ENCODE peak calls at places on chromosomes 16 and 17, in six cellular contexts. E is hypothalamus, R is EL, V is left cardiac atrium, F is OCI-LY7, I is kidney glomerular epithelial cell. K is an unnamed sample.

GRCh38 chr17:35747540-35748017 is 5.5 kb downstream of the GAS2L2 start:
- DNase-seq in F (peak; percentile 79), I (peak; percentile 59), V (peak; percentile 81), E (peak; percentile 63), R (peak; percentile 78), K (peak; percentile 83)

GRCh38 chr17:42784361-42784760 is 4.0 kb downstream of the WNK4 start:
- DNase-seq in E (no peak), I (no peak), V (no peak), R (no peak), F (no peak), K (no peak)

GRCh38 chr17:64150237-64151015 is 20.5 kb upstream of the ERN1 start:
- DNase-seq in I (no peak), V (no peak), R (peak; percentile 23), E (no peak), F (no peak), K (no peak)

GRCh38 chr17:80637286-80637703 is 92.7 kb downstream of the RPTOR start:
- DNase-seq in R (no peak), E (no peak), F (no peak), I (no peak), V (no peak), K (no peak)

GRCh38 chr17:27989046-27989445 is 53.4 kb upstream of the NLK start:
- DNase-seq in R (peak; percentile 34), I (no peak), V (no peak), E (no peak), F (no peak), K (no peak)

GRCh38 chr17:75898065-75898464 is 1.3 kb upstream of the TRIM65 start:
- DNase-seq in E (no peak), V (no peak), R (no peak), F (no peak), I (no peak), K (no peak)

GRCh38 chr16:79607587-79607986 is 7.0 kb upstream of the MAF start:
- DNase-seq in V (no peak), R (no peak), E (no peak), F (no peak), I (peak; percentile 55), K (peak; percentile 77)

GRCh38 chr16:85879975-85880831 is 18.8 kb upstream of the IRF8 start:
- DNase-seq in R (no peak), I (no peak), V (no peak), F (no peak), E (no peak), K (peak; percentile 20)

GRCh38 chr17:66753126-66753920 is 81.6 kb upstream of the CACNG5 start:
- DNase-seq in F (no peak), I (no peak), R (no peak), V (no peak), E (no peak), K (no peak)

GRCh38 chr16:25045696-25046381 is 30.7 kb upstream of the ARHGAP17 start:
- DNase-seq in E (no peak), R (peak; percentile 73), I (no peak), F (no peak), V (no peak), K (no peak)